ENCODE peak calls at places on chromosomes 4 and X, in seven cellular contexts. One of them, this sample, is unnamed.

GRCh38 chrX:39975094-39975865 is 122.5 kb downstream of the BCOR start:
- DNase-seq in AG04450: no peak
- DNase-seq in stomach: peak
- DNase-seq in right lobe of liver: no peak
- DNase-seq in lung microvascular endothelial cell: no peak
- DNase-seq in HT1080: no peak
- DNase-seq in stimulated activated CD8-positive, alpha-beta memory T cell treated with anti-CD3 and anti-CD28 coated beads, Interleukin-4, amount 100 ng/mL, for 48 hours: no peak
- DNase-seq in this sample: peak

GRCh38 chrX:7115557-7115956 is 32.0 kb upstream of the STS start:
- DNase-seq in HT1080: no peak
- DNase-seq in AG04450: no peak
- DNase-seq in stimulated activated CD8-positive, alpha-beta memory T cell treated with anti-CD3 and anti-CD28 coated beads, Interleukin-4, amount 100 ng/mL, for 48 hours: no peak
- DNase-seq in lung microvascular endothelial cell: no peak
- DNase-seq in right lobe of liver: no peak
- DNase-seq in stomach: no peak
- DNase-seq in this sample: no peak

GRCh38 chr4:70703695-70704332 is 15.5 kb downstream of the UTP3 start:
- DNase-seq in HT1080: peak
- DNase-seq in stimulated activated CD8-positive, alpha-beta memory T cell treated with anti-CD3 and anti-CD28 coated beads, Interleukin-4, amount 100 ng/mL, for 48 hours: no peak
- DNase-seq in lung microvascular endothelial cell: peak
- DNase-seq in AG04450: peak
- DNase-seq in stomach: no peak
- DNase-seq in right lobe of liver: no peak
- DNase-seq in this sample: peak

GRCh38 chr4:153764611-153765368 is 5.0 kb upstream of the RNF175 start:
- DNase-seq in AG04450: no peak
- DNase-seq in stomach: no peak
- DNase-seq in HT1080: no peak
- DNase-seq in stimulated activated CD8-positive, alpha-beta memory T cell treated with anti-CD3 and anti-CD28 coated beads, Interleukin-4, amount 100 ng/mL, for 48 hours: no peak
- DNase-seq in lung microvascular endothelial cell: no peak
- DNase-seq in right lobe of liver: no peak
- DNase-seq in this sample: no peak

GRCh38 chr4:128163177-128164117 is 102.3 kb downstream of the LARP1B start:
- DNase-seq in AG04450: peak
- DNase-seq in stimulated activated CD8-positive, alpha-beta memory T cell treated with anti-CD3 and anti-CD28 coated beads, Interleukin-4, amount 100 ng/mL, for 48 hours: no peak
- DNase-seq in right lobe of liver: no peak
- DNase-seq in HT1080: peak
- DNase-seq in lung microvascular endothelial cell: peak
- DNase-seq in stomach: no peak
- DNase-seq in this sample: no peak

GRCh38 chrX:114532093-114532805 is 51.6 kb upstream of the HTR2C start:
- DNase-seq in AG04450: no peak
- DNase-seq in lung microvascular endothelial cell: no peak
- DNase-seq in HT1080: peak
- DNase-seq in stomach: no peak
- DNase-seq in stimulated activated CD8-positive, alpha-beta memory T cell treated with anti-CD3 and anti-CD28 coated beads, Interleukin-4, amount 100 ng/mL, for 48 hours: no peak
- DNase-seq in right lobe of liver: no peak
- DNase-seq in this sample: no peak

GRCh38 chr4:86306816-86307215 is 53.0 kb downstream of the MAPK10 start:
- DNase-seq in HT1080: no peak
- DNase-seq in stimulated activated CD8-positive, alpha-beta memory T cell treated with anti-CD3 and anti-CD28 coated beads, Interleukin-4, amount 100 ng/mL, for 48 hours: no peak
- DNase-seq in stomach: no peak
- DNase-seq in right lobe of liver: no peak
- DNase-seq in lung microvascular endothelial cell: no peak
- DNase-seq in AG04450: peak
- DNase-seq in this sample: no peak

GRCh38 chr4:76144546-76144945 is 3.7 kb downstream of the NUP54 start:
- DNase-seq in AG04450: no peak
- DNase-seq in HT1080: no peak
- DNase-seq in stimulated activated CD8-positive, alpha-beta memory T cell treated with anti-CD3 and anti-CD28 coated beads, Interleukin-4, amount 100 ng/mL, for 48 hours: no peak
- DNase-seq in right lobe of liver: no peak
- DNase-seq in lung microvascular endothelial cell: no peak
- DNase-seq in stomach: no peak
- DNase-seq in this sample: no peak

GRCh38 chr4:68572653-68573052 is 3.5 kb downstream of the UGT2B17 start:
- DNase-seq in HT1080: no peak
- DNase-seq in AG04450: no peak
- DNase-seq in right lobe of liver: no peak
- DNase-seq in lung microvascular endothelial cell: no peak
- DNase-seq in stomach: no peak
- DNase-seq in stimulated activated CD8-positive, alpha-beta memory T cell treated with anti-CD3 and anti-CD28 coated beads, Interleukin-4, amount 100 ng/mL, for 48 hours: no peak
- DNase-seq in this sample: peak

This sample was measured in colonic mucosa.